ENCODE peak calls at places on chromosomes 5 and 9, in nine cellular contexts. E, O, F, V, J, I, H, U and Q are unnamed samples.

GRCh38 chr5:177479774-177480173 is 6.3 kb upstream of the DBN1 start:
- DNase-seq in E (no peak), O (no peak), F (no peak), V (no peak), J (no peak), I (peak), H (no peak), U (no peak), Q (no peak)

GRCh38 chr9:118569151-118569550 is 800.1 kb downstream of the BRINP1 start:
- DNase-seq in E (no peak), O (no peak), F (no peak), V (no peak), J (no peak), I (no peak), H (no peak), U (no peak), Q (no peak)

GRCh38 chr5:51404256-51404655 is 21.0 kb downstream of the ISL1 start:
- DNase-seq in E (no peak), O (no peak), F (no peak), V (no peak), J (no peak), I (no peak), H (no peak), U (no peak), Q (no peak)

GRCh38 chr5:179321206-179321987 is 23.9 kb downstream of the ADAMTS2 start:
- DNase-seq in E (no peak), O (no peak), F (no peak), V (no peak), J (no peak), I (peak), H (no peak), U (no peak), Q (no peak)

GRCh38 chr5:53438486-53439472 is 41.6 kb upstream of the FST start:
- DNase-seq in E (no peak), O (no peak), F (no peak), V (no peak), J (no peak), I (no peak), H (no peak), U (no peak), Q (no peak)

GRCh38 chr5:133957080-133957479 is 11.3 kb downstream of the C5orf15 start:
- DNase-seq in E (no peak), O (no peak), F (no peak), V (no peak), J (no peak), I (no peak), H (no peak), U (no peak), Q (no peak)

GRCh38 chr9:125538092-125538473 is 168.9 kb downstream of the MAPKAP1 start:
- DNase-seq in E (no peak), O (no peak), F (peak), V (no peak), J (peak), I (no peak), H (peak), U (no peak), Q (no peak)

GRCh38 chr9:129305246-129305645 is 127.2 kb upstream of the IER5L start:
- DNase-seq in E (no peak), O (peak), F (no peak), V (peak), J (peak), I (peak), H (no peak), U (no peak), Q (no peak)

GRCh38 chr5:143434261-143435206 is 31.0 kb upstream of the NR3C1 start:
- DNase-seq in E (no peak), O (no peak), F (no peak), V (no peak), J (peak), I (no peak), H (no peak), U (no peak), Q (peak)

GRCh38 chr9:88534456-88535225 is at the start of gene NXNL2:
- DNase-seq in E (peak), O (peak), F (peak), V (peak), J (peak), I (peak), H (peak), U (peak), Q (no peak)

GRCh38 chr9:38380872-38381534 is 11.5 kb upstream of the ALDH1B1 start:
- DNase-seq in E (peak), O (no peak), F (peak), V (no peak), J (no peak), I (no peak), H (peak), U (peak), Q (no peak)

GRCh38 chr9:134234001-134234660 is 69.8 kb upstream of the RNU6ATAC start:
- DNase-seq in E (no peak), O (no peak), F (peak), V (no peak), J (no peak), I (no peak), H (no peak), U (no peak), Q (no peak)

GRCh38 chr5:91443028-91443427 is 59.9 kb upstream of the ARRDC3 start:
- DNase-seq in E (no peak), O (no peak), F (no peak), V (no peak), J (no peak), I (no peak), H (no peak), U (no peak), Q (no peak)

GRCh38 chr5:1261643-1262042 is 33.2 kb downstream of the TERT start:
- DNase-seq in E (no peak), O (no peak), F (no peak), V (no peak), J (no peak), I (no peak), H (no peak), U (no peak), Q (no peak)

GRCh38 chr9:76761448-76761847 is 2.8 kb upstream of the PCA3 start:
- DNase-seq in E (no peak), O (no peak), F (no peak), V (no peak), J (no peak), I (no peak), H (no peak), U (no peak), Q (no peak)

GRCh38 chr5:154288145-154288544 is 97.6 kb downstream of the GALNT10 start:
- DNase-seq in E (peak), O (peak), F (peak), V (no peak), J (peak), I (no peak), H (no peak), U (no peak), Q (no peak)

GRCh38 chr5:105475401-105475800 is 1912.8 kb upstream of the NUDT12 start:
- DNase-seq in E (no peak), O (no peak), F (no peak), V (no peak), J (no peak), I (no peak), H (no peak), U (no peak), Q (no peak)

GRCh38 chr5:53478411-53479044 is 1.9 kb upstream of the FST start:
- DNase-seq in E (peak), O (no peak), F (no peak), V (no peak), J (peak), I (peak), H (peak), U (peak), Q (no peak)

DNA sequence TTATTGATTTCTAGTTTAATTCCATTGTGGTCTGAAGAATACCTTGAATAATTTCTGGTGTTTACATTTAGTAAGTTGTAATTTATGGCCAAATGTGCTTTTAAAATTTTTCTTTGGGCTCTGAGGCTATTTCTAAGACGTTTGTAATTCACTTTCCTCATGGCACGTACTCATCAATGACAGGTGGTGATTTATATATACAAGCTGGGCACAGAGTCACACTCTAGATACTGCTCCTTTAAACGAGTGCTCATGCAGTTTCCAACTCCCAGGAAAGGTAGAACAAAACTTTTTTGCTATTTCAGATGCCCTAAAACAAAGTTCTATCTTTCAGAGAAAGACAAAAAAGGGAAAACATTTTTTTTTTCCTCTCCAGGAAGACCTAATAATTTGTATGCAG is 146.9 kb downstream of the AUH start:
- DNase-seq in E (no peak), O (no peak), F (no peak), V (no peak), J (no peak), I (no peak), H (no peak), U (no peak), Q (no peak)
- H3K4me3 ChIP-seq in E (no peak), O (no peak), F (no peak), V (no peak), J (no peak), I (no peak), H (no peak), U (no peak), Q (no peak)

DNA sequence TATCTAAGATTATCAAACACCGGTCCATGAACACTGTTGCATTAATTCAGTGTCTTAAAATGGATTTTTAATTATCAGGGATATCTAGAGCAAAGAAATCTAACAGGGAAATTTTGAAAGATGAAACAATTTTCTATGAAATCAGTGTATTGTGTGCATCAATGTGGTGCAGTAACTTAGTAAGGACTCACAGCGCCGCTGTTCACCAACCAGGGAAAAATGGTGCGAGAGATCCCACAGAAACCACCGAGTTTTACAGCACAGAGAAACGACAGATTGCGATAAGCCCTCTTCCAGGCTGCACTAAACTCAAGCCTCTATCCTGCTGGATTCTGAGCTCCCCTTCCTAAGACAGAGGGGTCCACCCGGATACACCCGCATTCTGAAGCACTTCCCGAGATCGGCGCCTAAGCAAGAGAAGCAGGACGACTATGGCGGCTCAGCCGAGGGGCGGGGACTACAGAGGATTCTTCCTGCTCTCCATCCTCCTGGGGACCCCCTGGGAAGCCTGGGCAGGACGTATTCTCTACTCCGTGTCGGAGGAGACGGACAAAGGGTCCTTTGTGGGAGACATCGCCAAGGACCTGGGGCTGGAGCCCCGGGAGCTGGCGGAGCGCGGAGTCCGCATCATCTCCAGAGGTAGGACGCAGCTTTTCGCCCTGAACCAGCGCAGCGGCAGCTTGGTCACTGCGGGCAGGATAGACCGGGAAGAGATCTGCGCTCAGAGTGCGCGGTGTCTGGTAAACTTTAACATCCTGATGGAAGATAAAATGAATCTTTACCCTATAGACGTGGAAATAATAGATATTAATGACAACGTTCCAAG is at the start of gene PCDHGA7:
- DNase-seq in E (no peak), O (no peak), F (no peak), V (no peak), J (no peak), I (peak), H (peak), U (no peak), Q (no peak)
- H3K4me3 ChIP-seq in E (no peak), O (no peak), F (no peak), V (peak), J (no peak), I (no peak), H (peak), U (no peak), Q (peak)

DNA sequence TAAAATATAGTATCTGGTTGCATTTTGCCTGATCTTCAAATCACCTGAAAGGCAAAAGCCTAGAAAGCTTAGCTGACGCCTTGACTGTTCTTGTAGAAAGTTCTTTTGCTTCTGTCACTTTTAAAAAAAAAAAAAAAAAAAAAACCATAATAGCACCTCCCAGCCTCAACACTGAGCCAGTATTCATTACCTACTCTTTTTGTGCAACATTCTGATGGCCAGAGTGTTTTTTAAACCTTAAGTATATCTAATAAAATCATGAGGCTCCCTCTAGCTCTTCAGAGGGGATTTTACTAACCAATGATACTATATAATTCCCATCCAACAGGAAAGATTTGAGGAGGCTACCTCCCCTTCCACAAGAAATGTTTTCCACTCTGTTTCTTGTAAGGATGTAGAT is 3.9 kb downstream of the BNC2 start:
- DNase-seq in E (no peak), O (no peak), F (no peak), V (no peak), J (no peak), I (no peak), H (no peak), U (no peak), Q (no peak)
- H3K4me3 ChIP-seq in E (no peak), O (no peak), F (no peak), V (no peak), J (peak), I (no peak), H (no peak), U (no peak), Q (no peak)

DNA sequence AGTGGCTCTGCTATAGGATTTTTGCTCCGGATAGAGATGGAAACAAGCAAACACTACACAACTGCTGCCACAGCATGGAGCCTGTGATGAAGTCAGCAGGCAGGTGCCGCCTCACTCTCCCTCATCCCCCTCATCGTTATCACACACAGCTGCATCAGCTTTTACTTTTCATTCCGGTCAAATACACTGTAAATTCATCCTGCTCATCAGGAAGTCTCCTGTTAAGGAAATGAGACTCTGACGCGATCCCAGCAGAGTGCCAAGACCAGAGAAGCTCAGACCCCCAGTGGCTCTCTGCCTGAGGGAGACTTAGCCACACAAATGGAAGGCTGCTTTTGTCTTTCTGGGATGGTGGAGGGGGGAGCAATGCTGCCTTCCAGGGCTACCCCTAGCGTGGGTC is 270.2 kb downstream of the ELAVL2 start:
- DNase-seq in E (peak), O (no peak), F (no peak), V (no peak), J (no peak), I (no peak), H (no peak), U (no peak), Q (no peak)
- H3K4me3 ChIP-seq in E (no peak), O (no peak), F (no peak), V (no peak), J (no peak), I (no peak), H (no peak), U (no peak), Q (no peak)

DNA sequence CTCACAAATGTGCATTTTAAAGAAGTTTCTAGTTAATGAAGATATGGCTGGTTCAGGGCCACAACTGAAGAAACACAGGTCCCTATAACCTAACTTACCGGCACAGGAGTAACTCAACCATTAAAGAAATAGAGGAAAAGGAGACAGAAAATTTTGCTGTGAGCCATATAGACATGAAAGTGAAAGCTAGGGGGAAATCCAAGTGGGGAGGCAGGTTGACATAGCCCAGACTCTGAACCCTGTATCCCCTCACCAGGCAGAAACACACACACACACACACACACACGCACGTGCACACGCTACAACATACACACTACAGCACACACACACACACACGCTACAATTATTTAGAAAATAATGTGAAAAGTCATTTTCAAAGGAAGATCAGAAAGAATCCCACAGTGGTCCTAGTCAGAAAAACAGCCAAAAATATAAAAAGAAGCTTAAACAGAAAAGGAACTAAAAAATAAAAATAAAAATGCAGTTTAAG is 856.4 kb upstream of the CDH6 start:
- DNase-seq in E (no peak), O (no peak), F (no peak), V (no peak), J (no peak), I (no peak), H (no peak), U (no peak), Q (no peak)
- H3K4me3 ChIP-seq in E (no peak), O (no peak), F (no peak), V (no peak), J (no peak), I (no peak), H (no peak), U (no peak), Q (no peak)

GRCh38 chr9:21096901-21097255 is 19.1 kb upstream of the IFNB1 start:
- DNase-seq in E (no peak), O (no peak), F (no peak), V (no peak), J (no peak), I (no peak), H (no peak), U (no peak), Q (no peak)
- H3K4me3 ChIP-seq in E (no peak), O (no peak), F (no peak), V (no peak), J (no peak), I (no peak), H (no peak), U (no peak), Q (peak)

GRCh38 chr9:137411670-137412380 is 11.1 kb downstream of the EXD3 start:
- DNase-seq in E (no peak), O (peak), F (peak), V (peak), J (peak), I (peak), H (peak), U (no peak), Q (no peak)
- H3K4me3 ChIP-seq in E (no peak), O (no peak), F (no peak), V (no peak), J (no peak), I (no peak), H (peak), U (no peak), Q (no peak)

GRCh38 chr9:127123239-127123935 is 952 bp upstream of the ANGPTL2 start:
- DNase-seq in E (no peak), O (no peak), F (peak), V (no peak), J (peak), I (no peak), H (no peak), U (no peak), Q (no peak)
- H3K4me3 ChIP-seq in E (no peak), O (peak), F (peak), V (peak), J (peak), I (no peak), H (no peak), U (peak), Q (no peak)